ENCODE peak calls at places on chromosomes 5 and 9, in four cellular contexts. One of them, this sample, is unnamed.
A peak's percentile ranks its signal among the peaks of the same experiment; 100 is the strongest.

GRCh38 chr5:137743031-137743640 is 7.2 kb upstream of the KLHL3 start:
- DNase-seq in BJ: no peak
- DNase-seq in WERI-Rb-1: peak; percentile 64
- DNase-seq in coronary artery: no peak
- DNase-seq in this sample: no peak

GRCh38 chr9:4862506-4863250 is 69.9 kb downstream of the RCL1 start:
- DNase-seq in BJ: no peak
- DNase-seq in WERI-Rb-1: no peak
- DNase-seq in coronary artery: no peak
- DNase-seq in this sample: no peak

GRCh38 chr9:95461448-95462381 is 55.1 kb downstream of the PTCH1 start:
- DNase-seq in BJ: no peak
- DNase-seq in WERI-Rb-1: no peak
- DNase-seq in coronary artery: no peak
- DNase-seq in this sample: no peak

GRCh38 chr9:79213417-79214125 is 358.2 kb upstream of the TLE4 start:
- DNase-seq in BJ: no peak
- DNase-seq in WERI-Rb-1: no peak
- DNase-seq in coronary artery: no peak
- DNase-seq in this sample: no peak

GRCh38 chr9:93087971-93088655 is 7.9 kb upstream of the CARD19 start:
- DNase-seq in BJ: no peak
- DNase-seq in WERI-Rb-1: no peak
- DNase-seq in coronary artery: peak; percentile 36
- DNase-seq in this sample: no peak

GRCh38 chr5:100576217-100576751 is 41.1 kb downstream of the FAM174A start:
- DNase-seq in BJ: no peak
- DNase-seq in WERI-Rb-1: no peak
- DNase-seq in coronary artery: no peak
- DNase-seq in this sample: no peak

GRCh38 chr5:136656811-136657210 is 291.5 kb upstream of the TRPC7 start:
- DNase-seq in BJ: no peak
- DNase-seq in WERI-Rb-1: no peak
- DNase-seq in coronary artery: no peak
- DNase-seq in this sample: no peak

GRCh38 chr5:36744678-36745659 is 131.6 kb upstream of the NIPBL start:
- DNase-seq in BJ: no peak
- DNase-seq in WERI-Rb-1: peak; percentile 85
- DNase-seq in coronary artery: peak; percentile 74
- DNase-seq in this sample: no peak

GRCh38 chr5:174581483-174581882 is 142.9 kb upstream of the MSX2 start:
- DNase-seq in BJ: no peak
- DNase-seq in WERI-Rb-1: peak; percentile 9
- DNase-seq in coronary artery: no peak
- DNase-seq in this sample: no peak

GRCh38 chr9:136138566-136138965 is 19.9 kb upstream of the TMEM250 start:
- DNase-seq in BJ: no peak
- DNase-seq in WERI-Rb-1: peak; percentile 86
- DNase-seq in coronary artery: no peak
- DNase-seq in this sample: no peak

GRCh38 chr5:148922606-148923005 is 96.2 kb downstream of the ADRB2 start:
- DNase-seq in BJ: no peak
- DNase-seq in WERI-Rb-1: no peak
- DNase-seq in coronary artery: no peak
- DNase-seq in this sample: no peak

GRCh38 chr9:127598839-127599549 is 13.1 kb upstream of the STXBP1 start:
- DNase-seq in BJ: no peak
- DNase-seq in WERI-Rb-1: peak; percentile 52
- DNase-seq in coronary artery: no peak
- DNase-seq in this sample: no peak

GRCh38 chr9:131707677-131708612 is 31.9 kb downstream of the RAPGEF1 start:
- DNase-seq in BJ: no peak
- DNase-seq in WERI-Rb-1: no peak
- DNase-seq in coronary artery: no peak
- DNase-seq in this sample: no peak

GRCh38 chr5:132003982-132004381 is 7.5 kb downstream of the ACSL6 start:
- DNase-seq in BJ: no peak
- DNase-seq in WERI-Rb-1: no peak
- DNase-seq in coronary artery: no peak
- DNase-seq in this sample: no peak

GRCh38 chr5:84286662-84287061 is 98.0 kb downstream of the EDIL3 start:
- DNase-seq in BJ: no peak
- DNase-seq in WERI-Rb-1: no peak
- DNase-seq in coronary artery: no peak
- DNase-seq in this sample: no peak

GRCh38 chr5:42507451-42508092 is 84.3 kb downstream of the GHR start:
- DNase-seq in BJ: no peak
- DNase-seq in WERI-Rb-1: no peak
- DNase-seq in coronary artery: no peak
- DNase-seq in this sample: no peak

GRCh38 chr9:87622936-87623335 is 103.0 kb upstream of the CTSL start:
- DNase-seq in BJ: no peak
- DNase-seq in WERI-Rb-1: no peak
- DNase-seq in coronary artery: no peak
- DNase-seq in this sample: no peak

GRCh38 chr9:134381671-134382505 is 55.6 kb downstream of the RXRA start:
- DNase-seq in BJ: no peak
- DNase-seq in WERI-Rb-1: peak; percentile 24
- DNase-seq in coronary artery: no peak
- DNase-seq in this sample: no peak

GRCh38 chr9:83934569-83935275 is 13.5 kb upstream of the KIF27 start:
- DNase-seq in BJ: peak; percentile 38
- DNase-seq in WERI-Rb-1: no peak
- DNase-seq in coronary artery: no peak
- DNase-seq in this sample: no peak

GRCh38 chr9:134800791-134801339 is 79.7 kb upstream of the FCN2 start:
- DNase-seq in BJ: no peak
- DNase-seq in WERI-Rb-1: peak; percentile 82
- DNase-seq in coronary artery: no peak
- DNase-seq in this sample: no peak

DNA sequence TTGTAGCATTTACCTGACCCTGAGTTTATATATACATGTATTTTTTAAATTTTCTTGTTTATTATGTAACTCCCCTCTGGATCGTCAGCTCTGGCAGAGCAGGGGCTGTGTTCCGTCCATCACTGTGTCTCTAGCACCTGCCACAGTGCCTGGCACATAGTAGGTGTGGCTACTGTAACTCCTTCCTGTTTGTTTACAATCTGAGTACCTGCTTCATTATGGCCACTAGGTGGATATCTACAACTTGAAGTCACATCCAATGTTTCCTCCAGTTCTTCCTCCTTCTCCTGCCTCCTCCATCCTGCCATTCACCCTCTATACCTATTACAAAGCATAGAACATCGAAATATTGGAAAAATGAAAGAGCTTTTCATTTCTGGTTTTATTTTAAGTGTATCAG is 14.2 kb upstream of the PPP1R2B start:
- DNase-seq in BJ: no peak
- DNase-seq in WERI-Rb-1: no peak
- DNase-seq in coronary artery: no peak
- DNase-seq in this sample: no peak
- TF ChIP-seq CTCF in BJ: no peak
- TF ChIP-seq CTCF in WERI-Rb-1: peak; percentile 46
- TF ChIP-seq CTCF in coronary artery: no peak
- TF ChIP-seq CTCF in this sample: peak; percentile 60

GRCh38 chr5:172642511-172642910 is 1.4 kb downstream of the NEURL1B start:
- DNase-seq in BJ: no peak
- DNase-seq in WERI-Rb-1: no peak
- DNase-seq in coronary artery: no peak
- DNase-seq in this sample: no peak

GRCh38 chr5:172644229-172644628 is 3.2 kb downstream of the NEURL1B start:
- DNase-seq in BJ: no peak
- DNase-seq in WERI-Rb-1: no peak
- DNase-seq in coronary artery: no peak
- DNase-seq in this sample: no peak

GRCh38 chr5:172644711-172645110 is 3.6 kb downstream of the NEURL1B start:
- DNase-seq in BJ: no peak
- DNase-seq in WERI-Rb-1: no peak
- DNase-seq in coronary artery: no peak
- DNase-seq in this sample: no peak

GRCh38 chr5:172642926-172643325 is 1.9 kb downstream of the NEURL1B start:
- DNase-seq in BJ: no peak
- DNase-seq in WERI-Rb-1: no peak
- DNase-seq in coronary artery: no peak
- DNase-seq in this sample: no peak

DNA sequence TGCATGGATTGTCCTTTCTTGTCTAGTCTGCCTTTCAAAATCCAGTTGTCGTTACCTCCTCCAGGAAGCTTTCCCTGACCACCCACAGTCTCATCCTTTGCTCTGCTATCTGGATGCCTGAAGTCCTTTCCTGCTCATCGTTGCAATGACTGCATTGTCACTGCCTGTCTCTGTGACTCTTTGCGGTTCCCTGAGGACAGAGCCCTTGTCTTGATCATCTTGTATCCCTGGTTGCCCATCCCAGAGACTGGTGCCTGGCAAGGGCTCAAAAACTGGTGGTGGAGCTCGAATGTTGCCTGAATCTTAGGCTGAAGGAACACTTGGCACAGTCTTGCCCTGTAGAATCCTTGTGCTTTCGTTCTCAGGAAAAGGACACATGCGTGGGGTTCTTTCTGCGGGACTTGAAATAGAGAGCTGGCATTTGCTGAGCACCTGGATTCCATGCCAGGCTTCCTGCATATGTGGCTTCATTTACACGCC is 2.4 kb downstream of the NEURL1B start:
- DNase-seq in BJ: no peak
- DNase-seq in WERI-Rb-1: no peak
- DNase-seq in coronary artery: no peak
- DNase-seq in this sample: no peak
- H3K4me3 ChIP-seq in BJ: no peak overlapping the region
- H3K4me3 ChIP-seq in WERI-Rb-1: no peak overlapping the region
- H3K4me3 ChIP-seq in coronary artery: peak overlapping the region; percentile 79
- H3K4me3 ChIP-seq in this sample: no peak overlapping the region

DNA sequence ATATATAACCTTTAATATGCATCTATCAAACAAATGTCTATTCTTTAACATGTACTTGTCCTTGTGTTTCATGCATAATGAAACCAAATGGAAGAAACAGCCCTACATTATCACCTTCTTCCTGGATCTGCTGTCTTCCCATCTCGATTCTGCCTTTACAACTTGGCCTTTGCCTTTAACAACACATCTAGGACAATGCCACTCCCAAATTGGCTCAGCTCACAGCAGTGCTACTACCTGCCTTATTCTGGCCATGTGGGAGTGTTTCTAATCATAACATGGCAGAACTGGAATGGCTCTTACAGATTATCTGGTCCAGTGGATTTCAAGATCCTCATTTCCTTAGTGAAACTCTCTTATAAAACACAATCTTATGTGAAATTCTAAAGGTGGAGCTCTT is 176.5 kb downstream of the CARTPT start:
- DNase-seq in BJ: no peak
- DNase-seq in WERI-Rb-1: no peak
- DNase-seq in coronary artery: no peak
- DNase-seq in this sample: no peak
- TF ChIP-seq CTCF in BJ: no peak
- TF ChIP-seq CTCF in WERI-Rb-1: no peak
- TF ChIP-seq CTCF in coronary artery: no peak
- TF ChIP-seq CTCF in this sample: no peak

GRCh38 chr5:177504086-177505056 is 5.3 kb downstream of the DOK3 start:
- DNase-seq in BJ: no peak
- DNase-seq in WERI-Rb-1: no peak
- DNase-seq in coronary artery: no peak
- DNase-seq in this sample: no peak
- H3K4me3 ChIP-seq in BJ: no peak overlapping the region
- H3K4me3 ChIP-seq in WERI-Rb-1: no peak overlapping the region
- H3K4me3 ChIP-seq in coronary artery: no peak overlapping the region
- H3K4me3 ChIP-seq in this sample: no peak overlapping the region

DNA sequence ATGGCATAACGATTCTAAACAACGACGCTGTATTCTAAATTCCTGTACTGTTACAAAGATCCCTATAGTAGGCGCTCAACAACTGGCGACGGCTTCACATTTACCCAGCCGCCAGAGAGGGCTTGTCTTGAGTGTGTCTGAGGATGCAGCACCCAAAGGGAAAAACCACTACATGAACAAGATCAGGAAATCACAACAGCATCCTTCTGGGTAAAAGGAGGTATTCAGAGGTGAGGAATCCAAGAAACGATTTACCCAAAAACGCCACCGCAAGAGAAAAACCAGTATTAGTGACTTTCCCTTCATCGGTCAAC is 711 bp downstream of the TTC33 start:
- DNase-seq in BJ: no peak
- DNase-seq in WERI-Rb-1: peak; percentile 66
- DNase-seq in coronary artery: peak; percentile 74
- DNase-seq in this sample: peak; percentile 50
- TF ChIP-seq CTCF in BJ: peak; percentile 82
- TF ChIP-seq CTCF in WERI-Rb-1: peak; percentile 53
- TF ChIP-seq CTCF in coronary artery: peak; percentile 41
- TF ChIP-seq CTCF in this sample: peak; percentile 76

GRCh38 chr9:68966496-68966944 is 47.4 kb downstream of the PRKACG start:
- DNase-seq in BJ: no peak
- DNase-seq in WERI-Rb-1: no peak
- DNase-seq in coronary artery: no peak
- DNase-seq in this sample: no peak
- H3K4me3 ChIP-seq in BJ: no peak overlapping the region
- H3K4me3 ChIP-seq in WERI-Rb-1: no peak overlapping the region
- H3K4me3 ChIP-seq in coronary artery: no peak overlapping the region
- H3K4me3 ChIP-seq in this sample: no peak overlapping the region

GRCh38 chr5:133319905-133320520 is 268.2 kb downstream of the HSPA4 start:
- DNase-seq in BJ: no peak
- DNase-seq in WERI-Rb-1: no peak
- DNase-seq in coronary artery: no peak
- DNase-seq in this sample: no peak
- TF ChIP-seq CTCF in BJ: no peak
- TF ChIP-seq CTCF in WERI-Rb-1: no peak
- TF ChIP-seq CTCF in coronary artery: no peak
- TF ChIP-seq CTCF in this sample: peak; percentile 43

DNA sequence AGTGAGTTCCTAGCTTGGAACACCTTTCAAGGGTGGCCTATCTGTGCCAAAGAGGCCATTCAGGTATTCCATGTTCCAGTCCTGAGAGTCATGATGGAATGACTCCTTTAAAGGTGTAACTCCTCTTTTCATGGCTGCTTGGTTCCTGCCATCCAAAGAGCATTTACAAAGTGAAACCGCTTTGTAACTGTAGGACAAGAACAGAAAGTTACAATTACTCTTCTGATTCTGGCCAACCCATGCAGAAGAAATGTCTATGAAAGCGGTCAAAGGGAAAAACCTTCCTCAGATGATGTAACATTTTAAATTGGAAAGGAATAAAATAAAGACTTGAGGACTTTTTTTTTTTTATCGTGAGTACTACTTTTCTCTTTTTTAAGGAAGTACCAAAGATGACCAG is 12.9 kb upstream of the C9orf72 start:
- DNase-seq in BJ: no peak
- DNase-seq in WERI-Rb-1: no peak
- DNase-seq in coronary artery: no peak
- DNase-seq in this sample: no peak
- H3K4me3 ChIP-seq in BJ: no peak overlapping the region
- H3K4me3 ChIP-seq in WERI-Rb-1: no peak overlapping the region
- H3K4me3 ChIP-seq in coronary artery: no peak overlapping the region
- H3K4me3 ChIP-seq in this sample: no peak overlapping the region

GRCh38 chr5:337565-338130 is 16.1 kb downstream of the AHRR start:
- DNase-seq in BJ: no peak
- DNase-seq in WERI-Rb-1: peak; percentile 48
- DNase-seq in coronary artery: no peak
- DNase-seq in this sample: no peak
- TF ChIP-seq CTCF in BJ: peak; percentile 64
- TF ChIP-seq CTCF in WERI-Rb-1: peak; percentile 73
- TF ChIP-seq CTCF in coronary artery: no peak
- TF ChIP-seq CTCF in this sample: peak; percentile 45

GRCh38 chr5:7202846-7203245 is 193.1 kb upstream of the ADCY2 start:
- DNase-seq in BJ: no peak
- DNase-seq in WERI-Rb-1: no peak
- DNase-seq in coronary artery: no peak
- DNase-seq in this sample: no peak
- H3K4me3 ChIP-seq in BJ: no peak overlapping the region
- H3K4me3 ChIP-seq in WERI-Rb-1: no peak overlapping the region
- H3K4me3 ChIP-seq in coronary artery: no peak overlapping the region
- H3K4me3 ChIP-seq in this sample: no peak overlapping the region

This sample was measured in epithelial cell of proximal tubule.